ENCODE peak calls at places on chromosomes 5 and 9, in six cellular contexts. F is neural progenitor cell, U is PC-3, P is astrocyte, T is left ventricle myocardium inferior, S is ovary. R is an unnamed sample. For H3K4me1, the result is how much of the 10 kb centered on the place peaks cover.

GRCh38 chr9:87711857-87712800 is 13.8 kb upstream of the CTSL start:
- DNase-seq in S (no peak), T (no peak), F (no peak), U (no peak), P (peak), R (no peak)

GRCh38 chr5:151477106-151477505 is 29.7 kb downstream of the SLC36A1 start:
- DNase-seq in U (no peak), S (no peak), P (no peak), F (no peak), T (no peak), R (no peak)

GRCh38 chr5:74945561-74946165 is 79.5 kb upstream of the FAM169A start:
- DNase-seq in F (no peak), U (no peak), T (no peak), P (no peak), S (no peak), R (no peak)

GRCh38 chr9:19087601-19088000 is 15.1 kb downstream of the HAUS6 start:
- DNase-seq in P (peak), S (peak), T (no peak), F (no peak), U (peak), R (no peak)

GRCh38 chr9:131043097-131043496 is 34.1 kb downstream of the LAMC3 start:
- DNase-seq in U (no peak), F (no peak), T (no peak), S (no peak), P (no peak), R (no peak)

GRCh38 chr5:79547429-79547822 is 33.5 kb upstream of the HOMER1 start:
- DNase-seq in P (no peak), U (peak), S (no peak), F (no peak), T (no peak), R (no peak)

GRCh38 chr9:130043654-130044623 is 950 bp upstream of the FNBP1 start:
- DNase-seq in T (peak), S (peak), F (peak), P (peak), U (no peak), R (no peak)

GRCh38 chr9:35945341-35946018 is 12.5 kb downstream of the OR2S2 start:
- DNase-seq in S (peak), T (peak), P (peak), U (peak), F (peak), R (no peak)

GRCh38 chr9:111605041-111605559 is 5.7 kb upstream of the PTGR1 start:
- DNase-seq in P (no peak), U (no peak), F (no peak), S (no peak), T (no peak), R (no peak)

GRCh38 chr5:34891981-34892380 is 23.3 kb downstream of the RAD1 start:
- DNase-seq in P (peak), U (no peak), T (no peak), F (no peak), S (no peak), R (no peak)

GRCh38 chr5:18798058-18798457 is 1163.8 kb downstream of the TAF11L14 start:
- DNase-seq in T (no peak), F (no peak), U (no peak), S (no peak), P (no peak), R (no peak)

GRCh38 chr9:78539904-78540303 is 243.0 kb downstream of the PSAT1 start:
- DNase-seq in F (no peak), S (no peak), P (peak), T (no peak), U (peak), R (no peak)

GRCh38 chr5:92629574-92629973 is 951.4 kb downstream of the NR2F1-AS1 start:
- DNase-seq in F (peak), P (no peak), S (no peak), U (no peak), T (no peak), R (no peak)

GRCh38 chr5:72611111-72611724 is 104.0 kb upstream of the ZNF366 start:
- DNase-seq in S (peak), U (peak), P (peak), T (peak), F (peak), R (no peak)

GRCh38 chr5:53469946-53470687 is 10.3 kb upstream of the FST start:
- DNase-seq in P (peak), T (no peak), U (peak), F (no peak), S (no peak), R (no peak)

GRCh38 chr5:128644863-128645262 is 106.8 kb upstream of the FBN2 start:
- DNase-seq in U (peak), T (no peak), S (no peak), P (peak), F (no peak), R (no peak)

GRCh38 chr5:157312492-157312891 is 46.6 kb downstream of the CYFIP2 start:
- DNase-seq in S (no peak), P (peak), T (no peak), U (peak), F (peak), R (peak)

GRCh38 chr9:70389642-70390266 is 24.7 kb downstream of the KLF9 start:
- DNase-seq in T (no peak), P (peak), S (no peak), F (peak), U (peak), R (no peak)

GRCh38 chr9:81589392-81589791 is 100.0 kb downstream of the TLE1 start:
- DNase-seq in P (no peak), F (no peak), T (no peak), U (no peak), S (no peak), R (no peak)

DNA sequence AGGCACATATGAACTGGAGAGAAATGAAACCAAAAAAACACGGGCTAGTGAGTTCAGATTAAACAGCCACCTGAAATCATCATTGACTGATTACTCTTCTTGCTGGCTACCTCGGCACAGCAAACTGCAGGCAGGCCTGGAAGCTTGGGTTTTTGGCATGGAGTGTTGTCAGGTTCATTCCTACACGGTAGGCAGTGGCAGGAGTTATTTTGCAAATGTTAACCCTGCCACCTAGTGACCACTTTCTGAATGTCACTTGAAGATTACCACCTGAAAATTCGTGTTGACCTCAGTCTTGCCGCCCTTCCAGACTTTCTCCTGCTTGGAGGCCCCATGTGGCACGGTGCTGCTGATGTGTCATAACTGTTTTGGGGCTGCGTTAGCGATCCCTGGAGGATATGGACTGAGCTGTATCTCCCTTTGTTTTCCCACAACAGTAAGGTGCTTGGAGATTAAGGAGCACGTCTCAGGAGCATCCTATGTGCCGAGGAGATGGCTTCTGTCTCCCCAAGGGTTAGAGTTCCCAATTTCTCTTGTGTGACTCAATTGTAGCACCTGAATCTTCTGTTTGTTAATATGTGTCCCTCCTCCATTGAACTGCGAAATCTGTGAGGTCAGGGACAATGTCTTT is 12.7 kb upstream of the CD180 start:
- DNase-seq in T (peak), S (peak), U (peak), F (peak), P (peak), R (peak)
- H3K4me1 ChIP-seq in T (under half), S (under half), U (half or more), F (under half), P (under half), R (under half)

GRCh38 chr9:114155263-114155966 is at the start of gene COL27A1:
- DNase-seq in F (peak), T (peak), P (peak), U (peak), S (peak), R (peak)

GRCh38 chr9:114157516-114158176 is 2.3 kb downstream of the COL27A1 start:
- DNase-seq in U (no peak), T (no peak), P (peak), F (no peak), S (no peak), R (no peak)

GRCh38 chr9:114155967-114156294 is 594 bp downstream of the COL27A1 start:
- DNase-seq in P (no peak), S (peak), F (peak), T (no peak), U (no peak), R (no peak)

GRCh38 chr9:114156311-114156657 is 947 bp downstream of the COL27A1 start:
- DNase-seq in S (no peak), F (no peak), P (no peak), T (no peak), U (no peak), R (no peak)

GRCh38 chr9:114156658-114157421 is 1.5 kb downstream of the COL27A1 start:
- DNase-seq in P (peak), S (peak), T (peak), U (no peak), F (peak), R (no peak)
- H3K4me3 ChIP-seq in P (peak), S (peak), T (peak), U (no peak), F (peak), R (peak)

GRCh38 chr9:109101202-109101595 is 18.5 kb downstream of the TMEM245 start:
- DNase-seq in P (no peak), S (no peak), F (no peak), T (no peak), U (no peak), R (no peak)
- H3K27ac ChIP-seq in P (no peak), S (peak), F (no peak), T (peak), U (peak), R (peak)

GRCh38 chr9:61667559-61668121 is 477.8 kb downstream of the SPATA31A7 start:
- DNase-seq in P (no peak), S (no peak), T (no peak), U (no peak), F (no peak), R (no peak)

GRCh38 chr9:61665330-61665751 is 475.5 kb downstream of the SPATA31A7 start:
- DNase-seq in S (no peak), F (no peak), T (no peak), U (no peak), P (no peak), R (no peak)

GRCh38 chr9:61666849-61667371 is 477.1 kb downstream of the SPATA31A7 start:
- DNase-seq in T (no peak), F (no peak), S (no peak), P (no peak), U (no peak), R (no peak)

GRCh38 chr9:61665829-61666228 is 476.0 kb downstream of the SPATA31A7 start:
- DNase-seq in S (no peak), F (no peak), T (no peak), P (no peak), U (no peak), R (no peak)

GRCh38 chr9:61666310-61666709 is 476.5 kb downstream of the SPATA31A7 start:
- DNase-seq in T (no peak), P (no peak), F (no peak), U (no peak), S (no peak), R (no peak)
- H3K4me1 ChIP-seq in T (under half), P (under half), F (under half), U (under half), S (under half), R (under half)

GRCh38 chr5:37506241-37506640 is 127.1 kb downstream of the WDR70 start:
- DNase-seq in U (no peak), P (no peak), T (no peak), S (no peak), F (no peak), R (no peak)
- H3K4me3 ChIP-seq in U (no peak), P (no peak), T (no peak), S (no peak), F (no peak), R (no peak)